ENCODE peak calls at places on chromosomes 2 and 18, in eight cellular contexts. One of them, this sample, is unnamed.

GRCh38 chr2:108912629-108912902 is 76.5 kb downstream of the EDAR start:
- DNase-seq in CD8-positive, alpha-beta memory T cell: no peak
- DNase-seq in mammary epithelial cell: no peak
- DNase-seq in GM23248: no peak
- DNase-seq in skeletal muscle cell: no peak
- DNase-seq in OCI-LY7: no peak
- DNase-seq in tibial nerve: no peak
- DNase-seq in GM23338: no peak
- DNase-seq in this sample: no peak

GRCh38 chr18:21053127-21053526 is 58.5 kb downstream of the ROCK1 start:
- DNase-seq in CD8-positive, alpha-beta memory T cell: no peak
- DNase-seq in mammary epithelial cell: peak; percentile 87
- DNase-seq in GM23248: peak; percentile 93
- DNase-seq in skeletal muscle cell: peak; percentile 74
- DNase-seq in OCI-LY7: no peak
- DNase-seq in tibial nerve: no peak
- DNase-seq in GM23338: no peak
- DNase-seq in this sample: peak; percentile 13

GRCh38 chr2:144937899-144938298 is 418.0 kb upstream of the ZEB2 start:
- DNase-seq in CD8-positive, alpha-beta memory T cell: no peak
- DNase-seq in mammary epithelial cell: no peak
- DNase-seq in GM23248: peak; percentile 69
- DNase-seq in skeletal muscle cell: peak; percentile 67
- DNase-seq in OCI-LY7: no peak
- DNase-seq in tibial nerve: no peak
- DNase-seq in GM23338: no peak
- DNase-seq in this sample: no peak

GRCh38 chr2:40242315-40242714 is 209.6 kb downstream of the SLC8A1 start:
- DNase-seq in CD8-positive, alpha-beta memory T cell: no peak
- DNase-seq in mammary epithelial cell: no peak
- DNase-seq in GM23248: no peak
- DNase-seq in skeletal muscle cell: no peak
- DNase-seq in OCI-LY7: no peak
- DNase-seq in tibial nerve: no peak
- DNase-seq in GM23338: peak; percentile 23
- DNase-seq in this sample: no peak

GRCh38 chr2:164840930-164841718 is 499 bp downstream of the COBLL1 start:
- DNase-seq in CD8-positive, alpha-beta memory T cell: no peak
- DNase-seq in mammary epithelial cell: peak; percentile 73
- DNase-seq in GM23248: peak; percentile 77
- DNase-seq in skeletal muscle cell: peak; percentile 19
- DNase-seq in OCI-LY7: peak; percentile 18
- DNase-seq in tibial nerve: peak; percentile 38
- DNase-seq in GM23338: peak; percentile 85
- DNase-seq in this sample: peak; percentile 11

GRCh38 chr2:225002656-225003045 is 39.6 kb downstream of the DOCK10 start:
- DNase-seq in CD8-positive, alpha-beta memory T cell: no peak
- DNase-seq in mammary epithelial cell: no peak
- DNase-seq in GM23248: no peak
- DNase-seq in skeletal muscle cell: no peak
- DNase-seq in OCI-LY7: peak; percentile 91
- DNase-seq in tibial nerve: no peak
- DNase-seq in GM23338: no peak
- DNase-seq in this sample: peak; percentile 26

GRCh38 chr2:70396589-70396988 is 94.7 kb upstream of the FAM136A start:
- DNase-seq in CD8-positive, alpha-beta memory T cell: no peak
- DNase-seq in mammary epithelial cell: no peak
- DNase-seq in GM23248: peak; percentile 24
- DNase-seq in skeletal muscle cell: no peak
- DNase-seq in OCI-LY7: no peak
- DNase-seq in tibial nerve: no peak
- DNase-seq in GM23338: no peak
- DNase-seq in this sample: no peak

GRCh38 chr2:32783468-32783867 is 155.6 kb downstream of the TTC27 start:
- DNase-seq in CD8-positive, alpha-beta memory T cell: no peak
- DNase-seq in mammary epithelial cell: no peak
- DNase-seq in GM23248: no peak
- DNase-seq in skeletal muscle cell: no peak
- DNase-seq in OCI-LY7: no peak
- DNase-seq in tibial nerve: no peak
- DNase-seq in GM23338: no peak
- DNase-seq in this sample: no peak

GRCh38 chr18:35837922-35838496 is 134.5 kb upstream of the RMP24 start:
- DNase-seq in CD8-positive, alpha-beta memory T cell: no peak
- DNase-seq in mammary epithelial cell: no peak
- DNase-seq in GM23248: no peak
- DNase-seq in skeletal muscle cell: no peak
- DNase-seq in OCI-LY7: no peak
- DNase-seq in tibial nerve: no peak
- DNase-seq in GM23338: peak; percentile 47
- DNase-seq in this sample: no peak

GRCh38 chr2:74481961-74482800 is 617 bp downstream of the CCDC142 start:
- DNase-seq in CD8-positive, alpha-beta memory T cell: peak; percentile 42
- DNase-seq in mammary epithelial cell: peak; percentile 33
- DNase-seq in GM23248: peak; percentile 70
- DNase-seq in skeletal muscle cell: no peak
- DNase-seq in OCI-LY7: peak; percentile 76
- DNase-seq in tibial nerve: no peak
- DNase-seq in GM23338: peak; percentile 75
- DNase-seq in this sample: no peak

GRCh38 chr2:220076734-220077133 is 449.3 kb downstream of the SLC4A3 start:
- DNase-seq in CD8-positive, alpha-beta memory T cell: no peak
- DNase-seq in mammary epithelial cell: peak; percentile 79
- DNase-seq in GM23248: peak; percentile 87
- DNase-seq in skeletal muscle cell: peak; percentile 45
- DNase-seq in OCI-LY7: no peak
- DNase-seq in tibial nerve: peak; percentile 29
- DNase-seq in GM23338: no peak
- DNase-seq in this sample: peak; percentile 36

GRCh38 chr2:70203086-70203485 is 12.3 kb upstream of the C2orf42 start:
- DNase-seq in CD8-positive, alpha-beta memory T cell: no peak
- DNase-seq in mammary epithelial cell: no peak
- DNase-seq in GM23248: no peak
- DNase-seq in skeletal muscle cell: no peak
- DNase-seq in OCI-LY7: no peak
- DNase-seq in tibial nerve: no peak
- DNase-seq in GM23338: no peak
- DNase-seq in this sample: no peak

GRCh38 chr2:178530625-178531142 is 50.4 kb downstream of the PLEKHA3 start:
- DNase-seq in CD8-positive, alpha-beta memory T cell: no peak
- DNase-seq in mammary epithelial cell: peak; percentile 50
- DNase-seq in GM23248: peak; percentile 21
- DNase-seq in skeletal muscle cell: no peak
- DNase-seq in OCI-LY7: no peak
- DNase-seq in tibial nerve: no peak
- DNase-seq in GM23338: no peak
- DNase-seq in this sample: no peak

GRCh38 chr2:66573866-66574265 is 138.9 kb downstream of the MEIS1 start:
- DNase-seq in CD8-positive, alpha-beta memory T cell: no peak
- DNase-seq in mammary epithelial cell: no peak
- DNase-seq in GM23248: no peak
- DNase-seq in skeletal muscle cell: no peak
- DNase-seq in OCI-LY7: no peak
- DNase-seq in tibial nerve: no peak
- DNase-seq in GM23338: peak; percentile 84
- DNase-seq in this sample: no peak

GRCh38 chr2:162490052-162490717 is 146.3 kb downstream of the GCA start:
- DNase-seq in CD8-positive, alpha-beta memory T cell: no peak
- DNase-seq in mammary epithelial cell: peak; percentile 37
- DNase-seq in GM23248: peak; percentile 10
- DNase-seq in skeletal muscle cell: no peak
- DNase-seq in OCI-LY7: no peak
- DNase-seq in tibial nerve: no peak
- DNase-seq in GM23338: no peak
- DNase-seq in this sample: no peak

GRCh38 chr2:148022882-148023281 is 2.0 kb downstream of the MBD5 start:
- DNase-seq in CD8-positive, alpha-beta memory T cell: no peak
- DNase-seq in mammary epithelial cell: no peak
- DNase-seq in GM23248: no peak
- DNase-seq in skeletal muscle cell: no peak
- DNase-seq in OCI-LY7: no peak
- DNase-seq in tibial nerve: no peak
- DNase-seq in GM23338: no peak
- DNase-seq in this sample: no peak

GRCh38 chr2:65278450-65279030 is 50.9 kb downstream of the ACTR2 start:
- DNase-seq in CD8-positive, alpha-beta memory T cell: no peak
- DNase-seq in mammary epithelial cell: no peak
- DNase-seq in GM23248: no peak
- DNase-seq in skeletal muscle cell: peak; percentile 36
- DNase-seq in OCI-LY7: no peak
- DNase-seq in tibial nerve: no peak
- DNase-seq in GM23338: no peak
- DNase-seq in this sample: no peak

GRCh38 chr2:207472343-207473202 is 57.2 kb upstream of the CREB1 start:
- DNase-seq in CD8-positive, alpha-beta memory T cell: no peak
- DNase-seq in mammary epithelial cell: peak; percentile 6
- DNase-seq in GM23248: peak; percentile 69
- DNase-seq in skeletal muscle cell: no peak
- DNase-seq in OCI-LY7: no peak
- DNase-seq in tibial nerve: no peak
- DNase-seq in GM23338: no peak
- DNase-seq in this sample: no peak
- H3K4me3 ChIP-seq in CD8-positive, alpha-beta memory T cell: no peak overlapping the region
- H3K4me3 ChIP-seq in mammary epithelial cell: no peak overlapping the region
- H3K4me3 ChIP-seq in GM23248: peak overlapping the region; percentile 40
- H3K4me3 ChIP-seq in skeletal muscle cell: no peak overlapping the region
- H3K4me3 ChIP-seq in OCI-LY7: no peak overlapping the region
- H3K4me3 ChIP-seq in tibial nerve: no peak overlapping the region
- H3K4me3 ChIP-seq in GM23338: no peak overlapping the region
- H3K4me3 ChIP-seq in this sample: no peak overlapping the region

DNA sequence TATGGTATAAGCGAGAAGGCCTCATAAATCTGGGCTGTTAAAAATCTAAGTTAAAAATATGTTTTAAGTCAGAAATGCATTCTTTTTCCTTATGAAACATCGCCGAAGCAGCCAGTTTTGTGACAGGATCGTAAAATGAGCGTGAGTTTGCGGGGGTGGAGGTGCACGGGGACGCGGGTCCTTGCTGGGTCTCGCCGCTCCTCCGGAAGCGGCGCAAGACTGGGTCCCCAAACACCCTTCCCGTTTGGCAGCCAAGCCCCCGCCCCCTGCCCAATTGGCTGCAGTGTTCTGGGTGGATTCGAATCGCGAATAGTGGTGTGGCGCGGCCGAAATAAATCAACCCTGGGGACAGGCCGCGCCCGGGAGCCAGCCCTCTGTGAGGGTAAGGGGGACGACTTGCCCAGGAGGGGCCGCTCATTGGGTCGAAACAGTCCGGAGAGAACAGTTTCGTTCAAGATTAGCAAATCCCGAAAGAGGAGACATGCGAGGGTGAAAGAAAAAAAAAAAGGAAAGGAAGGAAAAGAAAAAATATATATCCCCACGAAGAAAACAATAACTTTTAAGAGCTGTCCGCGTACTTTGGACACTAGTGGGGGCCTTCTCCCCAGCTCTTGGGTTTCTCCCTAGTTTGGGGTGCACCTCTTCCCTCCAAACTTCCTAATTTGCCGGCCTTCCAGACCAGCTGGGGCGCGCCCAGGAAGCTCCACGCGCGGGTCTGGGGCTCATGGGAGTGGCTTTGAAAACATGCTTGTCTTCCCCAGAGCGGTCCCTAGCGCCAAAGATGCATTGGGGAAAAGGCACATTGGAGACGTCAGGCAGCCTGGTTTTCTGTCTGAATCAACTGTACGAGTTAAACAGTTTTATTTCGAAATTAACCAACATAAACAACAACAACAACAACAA is 3.1 kb upstream of the GATA6 start:
- DNase-seq in CD8-positive, alpha-beta memory T cell: no peak
- DNase-seq in mammary epithelial cell: no peak
- DNase-seq in GM23248: no peak
- DNase-seq in skeletal muscle cell: no peak
- DNase-seq in OCI-LY7: no peak
- DNase-seq in tibial nerve: no peak
- DNase-seq in GM23338: no peak
- DNase-seq in this sample: no peak
- H3K4me3 ChIP-seq in CD8-positive, alpha-beta memory T cell: no peak overlapping the region
- H3K4me3 ChIP-seq in mammary epithelial cell: no peak overlapping the region
- H3K4me3 ChIP-seq in GM23248: no peak overlapping the region
- H3K4me3 ChIP-seq in skeletal muscle cell: no peak overlapping the region
- H3K4me3 ChIP-seq in OCI-LY7: no peak overlapping the region
- H3K4me3 ChIP-seq in tibial nerve: peak overlapping the region; percentile 21
- H3K4me3 ChIP-seq in GM23338: peak overlapping the region; percentile 82
- H3K4me3 ChIP-seq in this sample: no peak overlapping the region

DNA sequence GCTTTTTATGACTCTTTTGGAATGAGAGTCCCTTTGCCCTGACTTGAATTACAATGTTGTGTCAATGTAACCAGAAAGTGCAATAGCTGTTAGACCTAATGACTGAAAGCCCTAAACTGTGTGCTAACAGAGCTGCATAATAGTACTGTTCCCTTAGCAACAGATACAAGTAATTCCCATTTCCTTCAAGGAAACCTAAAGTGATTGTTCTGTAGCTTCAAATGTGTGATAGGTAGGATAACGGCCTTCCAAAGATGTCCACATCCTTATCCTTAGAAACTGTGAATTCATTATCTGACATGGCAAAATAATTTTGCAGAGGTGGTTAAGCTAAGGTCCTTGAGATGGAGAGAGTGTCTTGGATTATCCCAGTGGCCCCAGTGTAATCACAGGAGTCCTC is 134.4 kb downstream of the L3MBTL4 start:
- DNase-seq in CD8-positive, alpha-beta memory T cell: no peak
- DNase-seq in mammary epithelial cell: no peak
- DNase-seq in GM23248: no peak
- DNase-seq in skeletal muscle cell: no peak
- DNase-seq in OCI-LY7: no peak
- DNase-seq in tibial nerve: no peak
- DNase-seq in GM23338: no peak
- DNase-seq in this sample: no peak
- H3K4me3 ChIP-seq in CD8-positive, alpha-beta memory T cell: no peak overlapping the region
- H3K4me3 ChIP-seq in mammary epithelial cell: no peak overlapping the region
- H3K4me3 ChIP-seq in GM23248: no peak overlapping the region
- H3K4me3 ChIP-seq in skeletal muscle cell: no peak overlapping the region
- H3K4me3 ChIP-seq in OCI-LY7: no peak overlapping the region
- H3K4me3 ChIP-seq in tibial nerve: no peak overlapping the region
- H3K4me3 ChIP-seq in GM23338: no peak overlapping the region
- H3K4me3 ChIP-seq in this sample: no peak overlapping the region

DNA sequence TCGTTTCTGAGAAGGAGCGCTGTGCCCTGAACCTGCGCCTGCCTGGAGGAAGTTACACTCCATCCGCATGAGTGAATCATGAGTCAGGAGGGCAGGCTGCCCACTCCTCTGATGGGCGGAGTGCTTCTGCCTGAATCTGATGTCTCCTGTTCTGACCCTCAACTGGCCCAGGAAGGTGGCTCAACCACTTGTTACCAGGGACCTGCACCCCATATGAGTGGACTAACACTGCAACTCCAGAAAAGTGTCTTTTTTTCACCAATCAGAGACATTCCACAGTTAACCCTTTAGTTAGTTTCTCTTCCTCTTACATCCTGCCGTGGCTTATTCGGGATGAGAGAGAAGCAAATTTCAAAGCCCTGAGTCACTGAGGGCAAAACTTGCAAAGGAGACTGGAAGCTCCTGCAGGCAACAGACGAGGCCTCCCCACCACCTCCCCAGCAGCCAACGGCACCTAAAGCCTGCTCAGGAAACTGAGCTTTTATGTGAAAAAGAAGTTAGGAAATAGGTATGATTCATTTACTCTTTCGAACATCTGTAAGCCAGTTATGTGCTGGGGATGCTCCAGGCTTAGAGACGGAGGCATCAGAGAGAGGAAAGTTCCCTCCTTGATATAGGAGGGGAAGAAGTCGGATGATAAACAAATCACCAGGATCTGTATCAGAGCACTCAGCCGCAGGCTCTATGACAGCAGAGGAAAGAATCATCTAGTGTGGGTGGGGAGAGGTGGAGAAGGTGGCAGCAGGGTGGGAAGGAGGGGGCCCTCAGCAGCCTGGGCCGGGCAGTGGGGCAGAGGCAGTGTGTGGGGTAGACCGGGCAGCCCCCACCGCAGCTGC is 31.0 kb downstream of the MBP start:
- DNase-seq in CD8-positive, alpha-beta memory T cell: no peak
- DNase-seq in mammary epithelial cell: peak; percentile 98
- DNase-seq in GM23248: peak; percentile 95
- DNase-seq in skeletal muscle cell: peak; percentile 88
- DNase-seq in OCI-LY7: peak; percentile 44
- DNase-seq in tibial nerve: peak; percentile 75
- DNase-seq in GM23338: peak; percentile 38
- DNase-seq in this sample: peak; percentile 86
- H3K4me3 ChIP-seq in CD8-positive, alpha-beta memory T cell: peak overlapping the region; percentile 42
- H3K4me3 ChIP-seq in mammary epithelial cell: peak overlapping the region; percentile 26
- H3K4me3 ChIP-seq in GM23248: peak overlapping the region; percentile 55
- H3K4me3 ChIP-seq in skeletal muscle cell: peak overlapping the region; percentile 19
- H3K4me3 ChIP-seq in OCI-LY7: peak overlapping the region; percentile 46
- H3K4me3 ChIP-seq in tibial nerve: no peak overlapping the region
- H3K4me3 ChIP-seq in GM23338: no peak overlapping the region
- H3K4me3 ChIP-seq in this sample: no peak overlapping the region

This sample was measured in astrocyte of the cerebellum.